ENCODE peak calls at places on chromosomes 11 and 22, in four cellular contexts. P is esophagus squamous epithelium, O is astrocyte of the cerebellum, D is SJSA1. W is an unnamed sample.

GRCh38 chr22:42256930-42257329 is 13.5 kb downstream of the TCF20 start:
- DNase-seq in D (no peak), O (no peak), P (no peak), W (no peak)

GRCh38 chr11:134667175-134667500 is 255.1 kb upstream of the B3GAT1 start:
- DNase-seq in D (no peak), O (no peak), P (no peak), W (no peak)

GRCh38 chr22:26564181-26564580 is 25.8 kb downstream of the TPST2 start:
- DNase-seq in P (no peak), O (no peak), D (no peak), W (no peak)

GRCh38 chr11:133947298-133947905 is 9.4 kb downstream of the IGSF9B start:
- DNase-seq in O (no peak), D (no peak), P (no peak), W (no peak)

GRCh38 chr22:43270314-43270908 is 72.8 kb downstream of the SCUBE1 start:
- DNase-seq in P (no peak), D (no peak), O (no peak), W (no peak)

GRCh38 chr22:27573280-27573711 is 228.3 kb downstream of the MN1 start:
- DNase-seq in O (no peak), P (no peak), D (no peak), W (no peak)

GRCh38 chr22:19105456-19105855 is 16.8 kb downstream of the DGCR2 start:
- DNase-seq in P (no peak), D (no peak), O (no peak), W (no peak)

GRCh38 chr11:36558511-36559413 is 9.0 kb upstream of the RAG1 start:
- DNase-seq in O (no peak), D (no peak), P (no peak), W (no peak)

GRCh38 chr22:41311487-41311886 is 10.2 kb downstream of the ZC3H7B start:
- DNase-seq in D (no peak), P (no peak), O (no peak), W (no peak)

GRCh38 chr22:49209452-49210195 is 618.0 kb downstream of the BRD1 start:
- DNase-seq in P (no peak), D (no peak), O (no peak), W (no peak)

GRCh38 chr11:87137711-87138110 is 100.0 kb downstream of the TMEM135 start:
- DNase-seq in P (no peak), O (no peak), D (peak), W (no peak)

GRCh38 chr22:17700778-17701177 is 62.2 kb downstream of the BCL2L13 start:
- DNase-seq in O (no peak), P (no peak), D (no peak), W (no peak)

GRCh38 chr11:1639102-1639620 is 9.6 kb downstream of the KRTAP5-5 start:
- DNase-seq in O (no peak), P (no peak), D (no peak), W (no peak)

GRCh38 chr11:10407055-10407454 is 48.0 kb upstream of the AMPD3 start:
- DNase-seq in O (no peak), D (peak), P (no peak), W (no peak)

GRCh38 chr22:37549704-37550059 is 10.6 kb upstream of the CDC42EP1 start:
- DNase-seq in O (no peak), P (no peak), D (no peak), W (no peak)

GRCh38 chr11:18878211-18878610 is 61.0 kb downstream of the MRGPRX1 start:
- DNase-seq in O (no peak), D (no peak), P (no peak), W (no peak)

GRCh38 chr11:64598106-64598796 is 7.2 kb downstream of the SLC22A12 start:
- DNase-seq in D (no peak), O (no peak), P (no peak), W (no peak)

GRCh38 chr11:27282141-27282590 is 80.8 kb downstream of the CCDC34 start:
- DNase-seq in O (peak), D (peak), P (no peak), W (no peak)

GRCh38 chr22:24186892-24187670 is 5.8 kb downstream of the SUSD2 start:
- DNase-seq in O (no peak), P (no peak), D (no peak), W (no peak)

GRCh38 chr11:2137202-2138071 is 1.8 kb downstream of the IGF2 start:
- DNase-seq in O (peak), D (peak), P (no peak), W (no peak)

GRCh38 chr11:64800633-64801464 is 2.2 kb downstream of the MAP4K2 start:
- DNase-seq in D (no peak), O (no peak), P (no peak), W (no peak)

GRCh38 chr11:60016881-60017280 is at the start of gene OOSP4B:
- DNase-seq in O (no peak), P (no peak), D (no peak), W (no peak)

GRCh38 chr11:128182844-128183243 is 404.5 kb downstream of the ETS1 start:
- DNase-seq in D (no peak), O (no peak), P (no peak), W (no peak)

GRCh38 chr22:29257751-29258181 is 10.0 kb downstream of the RHBDD3 start:
- DNase-seq in O (no peak), D (no peak), P (no peak), W (no peak)